ENCODE peak calls at places on chromosome 12, in ten cellular contexts. One of them, this sample, is unnamed.
A peak's percentile ranks its signal among the peaks of the same experiment; 100 is the strongest.

GRCh38 chr12:108079731-108080130 is 49.4 kb upstream of the WSCD2 start:
- DNase-seq in left ventricle myocardium inferior: no peak
- DNase-seq in heart left ventricle: no peak
- DNase-seq in colonic mucosa: no peak
- DNase-seq in RWPE2: no peak
- DNase-seq in psoas muscle: no peak
- DNase-seq in trophoblast cell: no peak
- DNase-seq in endothelial cell of umbilical vein: no peak
- DNase-seq in Peyer's patch: no peak
- DNase-seq in ascending aorta: no peak
- DNase-seq in this sample: no peak

GRCh38 chr12:41745593-41745992 is 399.1 kb downstream of the GXYLT1 start:
- DNase-seq in endothelial cell of umbilical vein: no peak
- DNase-seq in Peyer's patch: no peak
- DNase-seq in ascending aorta: no peak
- DNase-seq in left ventricle myocardium inferior: no peak
- DNase-seq in trophoblast cell: no peak
- DNase-seq in colonic mucosa: no peak
- DNase-seq in psoas muscle: no peak
- DNase-seq in heart left ventricle: no peak
- DNase-seq in RWPE2: no peak
- DNase-seq in this sample: no peak

GRCh38 chr12:8089718-8090117 is 7.6 kb downstream of the NECAP1 start:
- DNase-seq in left ventricle myocardium inferior: no peak
- DNase-seq in psoas muscle: no peak
- DNase-seq in endothelial cell of umbilical vein: no peak
- DNase-seq in colonic mucosa: no peak
- DNase-seq in trophoblast cell: no peak
- DNase-seq in ascending aorta: no peak
- DNase-seq in heart left ventricle: no peak
- DNase-seq in Peyer's patch: no peak
- DNase-seq in RWPE2: no peak
- DNase-seq in this sample: no peak

GRCh38 chr12:97404549-97404948 is 58.1 kb upstream of the RMST start:
- DNase-seq in trophoblast cell: peak; percentile 66
- DNase-seq in Peyer's patch: no peak
- DNase-seq in RWPE2: no peak
- DNase-seq in endothelial cell of umbilical vein: peak; percentile 44
- DNase-seq in colonic mucosa: peak; percentile 20
- DNase-seq in psoas muscle: no peak
- DNase-seq in heart left ventricle: no peak
- DNase-seq in ascending aorta: no peak
- DNase-seq in left ventricle myocardium inferior: no peak
- DNase-seq in this sample: peak; percentile 11

GRCh38 chr12:80268924-80269749 is 169.8 kb downstream of the OTOGL start:
- DNase-seq in heart left ventricle: no peak
- DNase-seq in Peyer's patch: no peak
- DNase-seq in endothelial cell of umbilical vein: peak; percentile 92
- DNase-seq in ascending aorta: no peak
- DNase-seq in colonic mucosa: no peak
- DNase-seq in RWPE2: no peak
- DNase-seq in psoas muscle: no peak
- DNase-seq in left ventricle myocardium inferior: no peak
- DNase-seq in trophoblast cell: peak; percentile 82
- DNase-seq in this sample: no peak

GRCh38 chr12:27940756-27941402 is 31.7 kb downstream of the PTHLH start:
- DNase-seq in psoas muscle: peak; percentile 56
- DNase-seq in Peyer's patch: peak; percentile 80
- DNase-seq in RWPE2: no peak
- DNase-seq in endothelial cell of umbilical vein: peak; percentile 87
- DNase-seq in colonic mucosa: peak; percentile 68
- DNase-seq in heart left ventricle: peak; percentile 66
- DNase-seq in left ventricle myocardium inferior: peak; percentile 69
- DNase-seq in ascending aorta: peak; percentile 23
- DNase-seq in trophoblast cell: peak; percentile 95
- DNase-seq in this sample: peak; percentile 79

GRCh38 chr12:116975779-116976393 is 65.1 kb downstream of the FBXW8 start:
- DNase-seq in heart left ventricle: no peak
- DNase-seq in ascending aorta: no peak
- DNase-seq in endothelial cell of umbilical vein: no peak
- DNase-seq in trophoblast cell: peak; percentile 31
- DNase-seq in RWPE2: no peak
- DNase-seq in psoas muscle: no peak
- DNase-seq in colonic mucosa: no peak
- DNase-seq in left ventricle myocardium inferior: no peak
- DNase-seq in Peyer's patch: no peak
- DNase-seq in this sample: no peak

GRCh38 chr12:51760231-51760630 is 88.3 kb downstream of the FIGNL2 start:
- DNase-seq in Peyer's patch: no peak
- DNase-seq in heart left ventricle: no peak
- DNase-seq in psoas muscle: no peak
- DNase-seq in left ventricle myocardium inferior: no peak
- DNase-seq in RWPE2: no peak
- DNase-seq in colonic mucosa: no peak
- DNase-seq in trophoblast cell: peak; percentile 97
- DNase-seq in endothelial cell of umbilical vein: no peak
- DNase-seq in ascending aorta: no peak
- DNase-seq in this sample: no peak

GRCh38 chr12:68231707-68232106 is 6.1 kb upstream of the IL26 start:
- DNase-seq in ascending aorta: no peak
- DNase-seq in psoas muscle: no peak
- DNase-seq in heart left ventricle: no peak
- DNase-seq in RWPE2: no peak
- DNase-seq in colonic mucosa: no peak
- DNase-seq in Peyer's patch: no peak
- DNase-seq in endothelial cell of umbilical vein: no peak
- DNase-seq in left ventricle myocardium inferior: no peak
- DNase-seq in trophoblast cell: no peak
- DNase-seq in this sample: no peak

GRCh38 chr12:25001311-25001710 is 52.4 kb upstream of the BCAT1 start:
- DNase-seq in Peyer's patch: no peak
- DNase-seq in colonic mucosa: no peak
- DNase-seq in ascending aorta: no peak
- DNase-seq in RWPE2: no peak
- DNase-seq in heart left ventricle: no peak
- DNase-seq in psoas muscle: no peak
- DNase-seq in endothelial cell of umbilical vein: no peak
- DNase-seq in left ventricle myocardium inferior: no peak
- DNase-seq in trophoblast cell: no peak
- DNase-seq in this sample: no peak

GRCh38 chr12:25009511-25010092 is 60.7 kb upstream of the BCAT1 start:
- DNase-seq in ascending aorta: no peak
- DNase-seq in trophoblast cell: no peak
- DNase-seq in psoas muscle: no peak
- DNase-seq in Peyer's patch: no peak
- DNase-seq in left ventricle myocardium inferior: no peak
- DNase-seq in heart left ventricle: no peak
- DNase-seq in colonic mucosa: no peak
- DNase-seq in endothelial cell of umbilical vein: no peak
- DNase-seq in RWPE2: no peak
- DNase-seq in this sample: no peak

GRCh38 chr12:25004447-25004846 is 55.5 kb upstream of the BCAT1 start:
- DNase-seq in colonic mucosa: no peak
- DNase-seq in left ventricle myocardium inferior: no peak
- DNase-seq in psoas muscle: no peak
- DNase-seq in Peyer's patch: no peak
- DNase-seq in heart left ventricle: no peak
- DNase-seq in endothelial cell of umbilical vein: no peak
- DNase-seq in RWPE2: no peak
- DNase-seq in trophoblast cell: no peak
- DNase-seq in ascending aorta: no peak
- DNase-seq in this sample: no peak

DNA sequence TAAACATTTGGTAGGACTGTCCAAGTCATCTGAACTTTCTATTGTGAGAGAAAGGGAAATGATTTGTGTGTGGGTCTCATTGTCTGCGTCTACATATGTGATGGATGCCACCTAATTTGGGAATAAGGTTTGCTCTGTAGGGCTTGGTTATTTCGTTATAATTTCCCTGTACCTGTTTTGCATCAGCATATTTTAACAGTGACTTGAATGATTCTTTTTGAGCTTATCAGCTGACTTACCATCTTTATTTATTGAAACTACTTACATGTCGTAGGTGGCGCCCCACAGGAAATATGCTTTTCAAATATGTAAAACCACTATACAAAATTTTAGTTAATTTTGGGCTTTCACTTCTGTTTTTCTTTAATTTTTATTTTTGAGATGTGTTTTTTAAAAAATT is 56.5 kb upstream of the BCAT1 start:
- DNase-seq in trophoblast cell: no peak
- DNase-seq in Peyer's patch: no peak
- DNase-seq in RWPE2: no peak
- DNase-seq in ascending aorta: no peak
- DNase-seq in left ventricle myocardium inferior: no peak
- DNase-seq in psoas muscle: no peak
- DNase-seq in colonic mucosa: no peak
- DNase-seq in endothelial cell of umbilical vein: no peak
- DNase-seq in heart left ventricle: no peak
- DNase-seq in this sample: no peak
- H3K4me3 ChIP-seq in trophoblast cell: no peak overlapping the region
- H3K4me3 ChIP-seq in Peyer's patch: no peak overlapping the region
- H3K4me3 ChIP-seq in RWPE2: no peak overlapping the region
- H3K4me3 ChIP-seq in ascending aorta: no peak overlapping the region
- H3K4me3 ChIP-seq in left ventricle myocardium inferior: no peak overlapping the region
- H3K4me3 ChIP-seq in psoas muscle: no peak overlapping the region
- H3K4me3 ChIP-seq in colonic mucosa: no peak overlapping the region
- H3K4me3 ChIP-seq in endothelial cell of umbilical vein: no peak overlapping the region
- H3K4me3 ChIP-seq in heart left ventricle: no peak overlapping the region
- H3K4me3 ChIP-seq in this sample: no peak overlapping the region

GRCh38 chr12:13112968-13113367 is 9.5 kb upstream of the GSG1 start:
- DNase-seq in heart left ventricle: no peak
- DNase-seq in trophoblast cell: no peak
- DNase-seq in RWPE2: no peak
- DNase-seq in Peyer's patch: no peak
- DNase-seq in endothelial cell of umbilical vein: no peak
- DNase-seq in colonic mucosa: no peak
- DNase-seq in psoas muscle: no peak
- DNase-seq in ascending aorta: no peak
- DNase-seq in left ventricle myocardium inferior: no peak
- DNase-seq in this sample: no peak
- H3K4me1 ChIP-seq in heart left ventricle: peaks cover 35% of the 10 kb centered on the region
- H3K4me1 ChIP-seq in trophoblast cell: peaks cover 18% of the 10 kb centered on the region
- H3K4me1 ChIP-seq in RWPE2: no peaks in the 10 kb centered on the region
- H3K4me1 ChIP-seq in Peyer's patch: no peaks in the 10 kb centered on the region
- H3K4me1 ChIP-seq in endothelial cell of umbilical vein: peaks cover 25% of the 10 kb centered on the region
- H3K4me1 ChIP-seq in colonic mucosa: no peaks in the 10 kb centered on the region
- H3K4me1 ChIP-seq in psoas muscle: peaks cover 6% of the 10 kb centered on the region
- H3K4me1 ChIP-seq in ascending aorta: no peaks in the 10 kb centered on the region
- H3K4me1 ChIP-seq in left ventricle myocardium inferior: peaks cover 41% of the 10 kb centered on the region
- H3K4me1 ChIP-seq in this sample: no peaks in the 10 kb centered on the region

GRCh38 chr12:62466596-62467411 is at the start of gene MON2:
- DNase-seq in trophoblast cell: peak; percentile 92
- DNase-seq in endothelial cell of umbilical vein: peak; percentile 89
- DNase-seq in psoas muscle: peak; percentile 90
- DNase-seq in left ventricle myocardium inferior: peak; percentile 90
- DNase-seq in colonic mucosa: peak; percentile 91
- DNase-seq in ascending aorta: peak; percentile 44
- DNase-seq in RWPE2: peak; percentile 83
- DNase-seq in Peyer's patch: peak; percentile 92
- DNase-seq in heart left ventricle: peak; percentile 94
- DNase-seq in this sample: peak; percentile 92

GRCh38 chr12:62468935-62469334 is 2.3 kb downstream of the MON2 start:
- DNase-seq in Peyer's patch: no peak
- DNase-seq in left ventricle myocardium inferior: no peak
- DNase-seq in colonic mucosa: no peak
- DNase-seq in RWPE2: no peak
- DNase-seq in psoas muscle: no peak
- DNase-seq in trophoblast cell: no peak
- DNase-seq in heart left ventricle: no peak
- DNase-seq in endothelial cell of umbilical vein: no peak
- DNase-seq in ascending aorta: no peak
- DNase-seq in this sample: no peak

GRCh38 chr12:62466018-62466595 is 519 bp upstream of the MON2 start:
- DNase-seq in psoas muscle: peak; percentile 24
- DNase-seq in colonic mucosa: peak; percentile 51
- DNase-seq in heart left ventricle: no peak
- DNase-seq in RWPE2: no peak
- DNase-seq in left ventricle myocardium inferior: no peak
- DNase-seq in endothelial cell of umbilical vein: no peak
- DNase-seq in trophoblast cell: peak; percentile 64
- DNase-seq in Peyer's patch: no peak
- DNase-seq in ascending aorta: no peak
- DNase-seq in this sample: no peak

GRCh38 chr12:62469704-62470103 is 3.1 kb downstream of the MON2 start:
- DNase-seq in Peyer's patch: no peak
- DNase-seq in ascending aorta: no peak
- DNase-seq in heart left ventricle: no peak
- DNase-seq in left ventricle myocardium inferior: no peak
- DNase-seq in psoas muscle: no peak
- DNase-seq in trophoblast cell: no peak
- DNase-seq in RWPE2: no peak
- DNase-seq in endothelial cell of umbilical vein: no peak
- DNase-seq in colonic mucosa: no peak
- DNase-seq in this sample: no peak

GRCh38 chr12:62468394-62468793 is 1.8 kb downstream of the MON2 start:
- DNase-seq in ascending aorta: no peak
- DNase-seq in RWPE2: no peak
- DNase-seq in heart left ventricle: no peak
- DNase-seq in trophoblast cell: no peak
- DNase-seq in left ventricle myocardium inferior: no peak
- DNase-seq in psoas muscle: no peak
- DNase-seq in endothelial cell of umbilical vein: no peak
- DNase-seq in colonic mucosa: no peak
- DNase-seq in Peyer's patch: no peak
- DNase-seq in this sample: no peak
- H3K4me3 ChIP-seq in ascending aorta: peak overlapping the region; percentile 95
- H3K4me3 ChIP-seq in RWPE2: peak overlapping the region; percentile 86
- H3K4me3 ChIP-seq in heart left ventricle: no peak overlapping the region
- H3K4me3 ChIP-seq in trophoblast cell: no peak overlapping the region
- H3K4me3 ChIP-seq in left ventricle myocardium inferior: peak overlapping the region; percentile 90
- H3K4me3 ChIP-seq in psoas muscle: peak overlapping the region; percentile 99
- H3K4me3 ChIP-seq in endothelial cell of umbilical vein: peak overlapping the region; percentile 83
- H3K4me3 ChIP-seq in colonic mucosa: peak overlapping the region; percentile 98
- H3K4me3 ChIP-seq in Peyer's patch: no peak overlapping the region
- H3K4me3 ChIP-seq in this sample: no peak overlapping the region

DNA sequence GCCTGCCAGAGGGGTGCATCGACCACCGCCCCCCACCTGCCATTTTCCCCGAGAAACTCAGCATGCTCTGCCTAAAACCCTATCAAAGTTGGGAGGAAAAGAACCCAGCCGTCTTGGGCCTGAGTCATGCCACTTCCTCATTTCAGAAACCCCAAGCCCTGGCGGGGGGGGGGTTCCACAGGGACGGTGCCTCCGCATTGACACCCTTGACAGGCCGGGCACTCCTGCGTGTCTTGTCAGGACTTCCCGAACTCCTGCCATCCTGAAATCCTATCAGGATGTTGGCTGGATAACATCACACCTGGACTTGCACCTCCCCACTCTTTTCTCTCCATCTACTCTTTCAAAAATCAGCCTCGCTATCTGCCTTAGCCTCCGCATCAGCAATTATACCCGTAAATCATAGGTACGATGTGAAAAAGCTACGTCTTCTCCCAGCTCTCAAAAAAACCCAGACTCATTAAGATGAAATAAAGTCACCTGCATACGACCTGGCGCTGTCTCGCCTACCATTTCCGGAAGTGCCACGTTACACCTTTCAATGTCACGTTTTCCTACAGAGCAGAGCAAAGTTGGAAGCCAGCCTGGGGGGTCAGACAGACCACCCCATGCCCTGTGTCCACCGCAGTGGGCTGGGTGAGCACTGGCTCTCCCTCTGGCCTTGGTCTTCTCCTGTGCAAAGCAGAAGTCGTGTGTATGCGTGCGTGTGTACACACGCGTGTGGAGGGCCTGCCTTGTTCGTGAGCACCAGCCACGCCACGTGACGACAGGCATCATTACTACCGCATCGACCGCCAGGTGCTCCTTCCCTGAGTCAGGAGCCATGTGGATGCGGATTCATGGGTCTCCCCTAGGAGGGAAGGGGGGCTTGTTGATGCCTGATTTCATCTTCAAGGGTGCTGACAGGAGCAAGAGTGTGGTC is 96.7 kb downstream of the RFLNA start:
- DNase-seq in left ventricle myocardium inferior: peak; percentile 69
- DNase-seq in heart left ventricle: peak; percentile 85
- DNase-seq in psoas muscle: peak; percentile 75
- DNase-seq in Peyer's patch: no peak
- DNase-seq in endothelial cell of umbilical vein: peak; percentile 42
- DNase-seq in ascending aorta: peak; percentile 67
- DNase-seq in colonic mucosa: peak; percentile 66
- DNase-seq in trophoblast cell: peak; percentile 36
- DNase-seq in RWPE2: peak; percentile 89
- DNase-seq in this sample: peak; percentile 85
- H3K4me1 ChIP-seq in left ventricle myocardium inferior: peaks cover 98% of the 10 kb centered on the region
- H3K4me1 ChIP-seq in heart left ventricle: peaks cover 94% of the 10 kb centered on the region
- H3K4me1 ChIP-seq in psoas muscle: peaks cover 62% of the 10 kb centered on the region
- H3K4me1 ChIP-seq in Peyer's patch: peaks cover 31% of the 10 kb centered on the region
- H3K4me1 ChIP-seq in endothelial cell of umbilical vein: peaks cover 59% of the 10 kb centered on the region
- H3K4me1 ChIP-seq in ascending aorta: peaks cover 45% of the 10 kb centered on the region
- H3K4me1 ChIP-seq in colonic mucosa: peaks cover 40% of the 10 kb centered on the region
- H3K4me1 ChIP-seq in trophoblast cell: peaks cover 53% of the 10 kb centered on the region
- H3K4me1 ChIP-seq in RWPE2: peaks cover 50% of the 10 kb centered on the region
- H3K4me1 ChIP-seq in this sample: peaks cover 55% of the 10 kb centered on the region